ENCODE peak calls at places on chromosomes 1 and 21, in four cellular contexts. O is K562, B is GM12878, Q is HL-60. G is an unnamed sample.

GRCh38 chr21:35375115-35375514 is 326.0 kb upstream of the RUNX1 start:
- DNase-seq in B (no peak), O (no peak), Q (no peak), G (no peak)

GRCh38 chr1:168636200-168636599 is 59.8 kb downstream of the XCL1 start:
- DNase-seq in B (no peak), Q (no peak), O (no peak), G (no peak)

GRCh38 chr1:12458571-12458970 is 159.4 kb downstream of the DHRS3 start:
- DNase-seq in Q (no peak), O (no peak), B (no peak), G (no peak)

GRCh38 chr1:17973694-17974093 is 133.9 kb upstream of the IGSF21 start:
- DNase-seq in Q (no peak), O (no peak), B (no peak), G (no peak)

GRCh38 chr1:215502081-215502480 is 65.0 kb upstream of the KCTD3 start:
- DNase-seq in B (no peak), Q (no peak), O (no peak), G (no peak)

GRCh38 chr1:40532844-40533424 is 1.5 kb downstream of the ZNF684 start:
- DNase-seq in O (peak), Q (peak), B (peak), G (peak)

GRCh38 chr1:225735252-225736149 is 42.1 kb upstream of the SRP9 start:
- DNase-seq in B (no peak), Q (no peak), O (no peak), G (no peak)

GRCh38 chr21:35381743-35382310 is 332.7 kb upstream of the RUNX1 start:
- DNase-seq in Q (no peak), O (no peak), B (no peak), G (no peak)

GRCh38 chr1:225425211-225425786 is 2.5 kb downstream of the LBR start:
- DNase-seq in B (no peak), Q (peak), O (no peak), G (no peak)

GRCh38 chr1:222443566-222443965 is 104.3 kb downstream of the HHIPL2 start:
- DNase-seq in O (no peak), Q (no peak), B (no peak), G (no peak)

GRCh38 chr1:148372731-148373130 is 110.4 kb downstream of the PPIAL4G start:
- DNase-seq in Q (no peak), O (no peak), B (no peak), G (no peak)

GRCh38 chr1:174191255-174191906 is 32.1 kb downstream of the RABGAP1L start:
- DNase-seq in Q (no peak), B (no peak), O (no peak), G (no peak)

GRCh38 chr1:158706096-158706495 is 5.6 kb upstream of the OR6K2 start:
- DNase-seq in Q (no peak), O (no peak), B (no peak), G (no peak)

GRCh38 chr1:115429884-115430283 is 91.8 kb upstream of the NGF start:
- DNase-seq in Q (no peak), B (no peak), O (no peak), G (no peak)

GRCh38 chr1:234564035-234565029 is 45.6 kb downstream of the IRF2BP2 start:
- DNase-seq in O (no peak), Q (no peak), B (no peak), G (no peak)

GRCh38 chr1:206946261-206946660 is at the start of gene PIGR:
- DNase-seq in B (no peak), Q (no peak), O (no peak), G (no peak)

GRCh38 chr1:209823143-209824041 is 4.4 kb upstream of the UTP25 start:
- DNase-seq in O (peak), B (no peak), Q (peak), G (no peak)

GRCh38 chr1:203754455-203754864 is 10.5 kb upstream of the LAX1 start:
- DNase-seq in Q (no peak), O (no peak), B (peak), G (no peak)

GRCh38 chr1:67434491-67434890 is 4.3 kb upstream of the SERBP1 start:
- DNase-seq in O (no peak), B (no peak), Q (no peak), G (no peak)

GRCh38 chr1:51316764-51317120 is 13.6 kb downstream of the TTC39A start:
- DNase-seq in Q (no peak), B (no peak), O (no peak), G (no peak)

GRCh38 chr1:196527941-196528340 is 80.3 kb downstream of the KCNT2 start:
- DNase-seq in O (no peak), B (no peak), Q (no peak), G (no peak)

GRCh38 chr1:168081373-168082007 is 55.2 kb downstream of the GPR161 start:
- DNase-seq in Q (peak), B (no peak), O (no peak), G (no peak)

GRCh38 chr1:115828101-115829022 is 12.6 kb downstream of the NHLH2 start:
- DNase-seq in B (no peak), O (peak), Q (no peak), G (no peak)

GRCh38 chr1:160951443-160952128 is 3.0 kb downstream of the ITLN2 start:
- DNase-seq in B (peak), Q (peak), O (peak), G (peak)

GRCh38 chr1:147807405-147807804 is 47.0 kb upstream of the GJA5 start:
- DNase-seq in O (no peak), B (no peak), Q (no peak), G (no peak)

GRCh38 chr1:166910396-166910994 is 34.4 kb upstream of the TADA1 start:
- DNase-seq in B (peak), O (peak), Q (peak), G (peak)

GRCh38 chr21:38847556-38847955 is 41.8 kb downstream of the ETS2 start:
- DNase-seq in B (no peak), Q (no peak), O (no peak), G (no peak)

GRCh38 chr1:15346356-15347030 is 63.2 kb upstream of the EFHD2 start:
- DNase-seq in O (no peak), Q (no peak), B (no peak), G (no peak)

GRCh38 chr1:153032073-153032472 is 1.1 kb downstream of the SPRR1B start:
- DNase-seq in O (no peak), B (no peak), Q (no peak), G (no peak)

GRCh38 chr1:154459044-154459443 is 43.0 kb upstream of the TDRD10 start:
- DNase-seq in B (no peak), O (no peak), Q (no peak), G (no peak)

GRCh38 chr1:156627313-156627880 is 8.2 kb downstream of the HAPLN2 start:
- DNase-seq in Q (peak), O (peak), B (no peak), G (no peak)

GRCh38 chr1:74767490-74767889 is 34.5 kb downstream of the TYW3 start:
- DNase-seq in O (peak), B (no peak), Q (peak), G (no peak)

GRCh38 chr21:17613242-17613676 is 558 bp upstream of the BTG3 start:
- DNase-seq in Q (no peak), O (no peak), B (no peak), G (peak)

GRCh38 chr21:46154155-46154954 is 1.0 kb downstream of the FTCD start:
- DNase-seq in Q (no peak), O (no peak), B (no peak), G (no peak)

GRCh38 chr1:9653783-9654517 is 2.4 kb downstream of the PIK3CD start:
- DNase-seq in Q (peak), O (no peak), B (no peak), G (no peak)

GRCh38 chr1:230424440-230425251 is 1.5 kb downstream of the PGBD5 start:
- DNase-seq in O (no peak), Q (peak), B (no peak), G (no peak)

GRCh38 chr1:156471496-156472490 is 28.8 kb downstream of the MEF2D start:
- DNase-seq in Q (no peak), B (no peak), O (no peak), G (no peak)

DNA sequence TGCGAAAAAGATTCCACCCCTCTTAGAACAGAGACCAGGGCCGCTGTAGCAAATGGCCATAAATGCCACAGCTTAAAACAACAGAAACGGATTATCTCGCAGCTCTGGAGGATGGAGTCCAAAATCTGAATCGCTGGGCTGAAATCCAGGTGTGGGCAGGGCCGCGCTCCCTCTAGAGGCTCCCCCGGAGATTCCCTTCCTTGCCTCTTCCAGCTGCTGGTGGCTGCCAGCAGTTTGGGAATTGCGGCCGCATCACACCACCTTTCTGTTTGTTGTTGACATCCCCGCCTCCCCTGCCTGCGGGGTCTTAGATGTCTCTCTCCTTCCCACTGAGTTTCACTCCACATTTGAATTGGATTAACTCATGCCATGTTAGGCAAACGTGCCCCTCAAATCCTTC is 15.6 kb downstream of the PDE9A start:
- DNase-seq in O (no peak), B (no peak), Q (no peak), G (no peak)
- TF ChIP-seq SPI1 in O (no peak), B (no peak), Q (no peak), G (no peak)

GRCh38 chr1:25068829-25069228 is 138.8 kb upstream of the RUNX3 start:
- DNase-seq in O (peak), B (no peak), Q (no peak), G (no peak)

GRCh38 chr1:25073640-25074270 is 143.7 kb upstream of the RUNX3 start:
- DNase-seq in B (no peak), Q (no peak), O (no peak), G (no peak)

GRCh38 chr1:25074326-25074725 is 144.2 kb upstream of the RUNX3 start:
- DNase-seq in O (no peak), Q (no peak), B (no peak), G (no peak)

GRCh38 chr1:25074828-25075227 is 144.8 kb upstream of the RUNX3 start:
- DNase-seq in Q (no peak), O (no peak), B (no peak), G (no peak)

GRCh38 chr1:25072461-25072860 is 142.4 kb upstream of the RUNX3 start:
- DNase-seq in Q (no peak), O (no peak), B (no peak), G (no peak)
- TF ChIP-seq SPI1 in Q (no peak), O (no peak), B (no peak), G (no peak)

DNA sequence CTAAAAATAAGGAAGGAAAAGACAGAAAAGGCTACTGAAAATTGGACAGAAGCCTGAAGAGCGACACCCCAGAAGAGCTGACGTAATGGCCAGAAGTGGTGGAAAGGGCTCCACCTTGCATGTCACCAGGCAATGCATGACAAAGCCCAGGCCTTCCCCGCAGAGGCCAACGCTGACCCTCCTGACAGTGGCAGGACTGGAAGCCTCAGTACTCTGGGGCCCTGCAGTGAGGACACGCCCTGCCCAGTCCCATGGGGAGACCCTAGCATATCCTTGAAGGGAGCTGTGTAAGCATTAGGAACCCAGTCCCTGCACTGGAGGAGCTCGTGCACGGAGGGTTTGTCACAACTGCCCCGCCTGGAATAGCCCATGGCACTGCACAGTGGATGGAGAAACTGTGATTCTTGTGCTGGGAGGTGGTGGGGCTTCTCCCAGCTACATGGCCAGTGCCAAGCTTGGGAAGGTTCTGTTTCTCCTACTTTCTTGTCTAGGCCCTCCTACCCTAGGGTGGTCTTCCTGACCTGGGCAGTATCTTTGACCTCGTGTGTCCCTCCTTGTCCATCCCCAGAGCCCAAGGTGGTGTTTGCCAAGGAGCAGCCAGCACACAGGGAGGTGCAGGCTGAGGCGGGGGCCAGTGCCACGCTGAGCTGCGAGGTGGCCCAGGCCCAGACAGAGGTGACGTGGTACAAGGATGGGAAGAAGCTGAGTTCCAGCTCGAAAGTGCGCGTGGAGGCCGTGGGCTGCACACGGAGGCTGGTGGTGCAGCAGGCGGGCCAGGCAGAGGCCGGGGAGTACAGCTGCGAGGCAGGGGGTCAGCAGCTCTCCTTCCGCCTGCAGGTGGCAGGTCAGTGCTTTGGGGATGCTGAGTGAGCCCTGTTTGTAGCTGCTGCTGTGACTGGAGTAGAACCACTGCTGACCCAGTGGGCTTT is 60.4 kb downstream of the OBSCN start:
- DNase-seq in B (no peak), Q (no peak), O (no peak), G (no peak)
- TF ChIP-seq SPI1 in B (no peak), Q (no peak), O (no peak), G (no peak)

DNA sequence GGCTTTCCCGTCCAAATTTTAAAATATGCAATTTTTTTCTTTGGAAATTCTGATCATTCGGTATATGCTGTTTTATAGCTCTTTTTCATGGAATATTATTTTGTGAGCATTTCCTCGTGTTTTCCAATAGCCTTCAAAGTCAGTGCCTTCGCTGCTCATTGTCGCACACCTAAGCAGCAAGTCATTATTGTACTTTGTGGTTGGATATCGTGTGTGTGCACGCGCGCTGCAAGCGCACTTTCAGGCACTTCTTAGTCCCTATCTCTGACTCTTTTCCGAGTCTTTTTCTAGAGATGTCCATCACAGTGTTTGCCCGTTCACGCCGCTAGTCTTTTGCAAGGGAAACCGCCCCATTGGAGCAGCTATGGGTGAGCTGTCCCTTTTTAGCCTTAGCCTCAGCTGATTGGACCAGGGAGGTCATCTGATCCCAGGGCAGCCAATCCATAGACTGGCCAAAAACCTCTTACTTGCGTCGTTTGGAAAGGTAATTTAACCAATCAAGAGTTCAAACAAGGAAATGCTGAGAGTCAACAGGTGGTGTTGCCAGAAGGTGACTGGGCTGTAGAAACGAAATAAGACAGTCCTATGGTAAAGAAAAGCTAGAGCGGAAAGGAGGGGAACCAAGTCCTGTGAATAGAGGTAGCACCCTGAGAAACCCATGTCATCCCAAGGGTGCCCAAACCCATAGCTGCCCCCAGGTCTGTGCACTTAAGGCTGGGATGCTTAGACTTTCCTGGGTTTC is 710 bp upstream of the HYI start:
- DNase-seq in O (peak), Q (peak), B (peak), G (peak)
- TF ChIP-seq SPI1 in O (no peak), Q (no peak), B (no peak), G (no peak)

DNA sequence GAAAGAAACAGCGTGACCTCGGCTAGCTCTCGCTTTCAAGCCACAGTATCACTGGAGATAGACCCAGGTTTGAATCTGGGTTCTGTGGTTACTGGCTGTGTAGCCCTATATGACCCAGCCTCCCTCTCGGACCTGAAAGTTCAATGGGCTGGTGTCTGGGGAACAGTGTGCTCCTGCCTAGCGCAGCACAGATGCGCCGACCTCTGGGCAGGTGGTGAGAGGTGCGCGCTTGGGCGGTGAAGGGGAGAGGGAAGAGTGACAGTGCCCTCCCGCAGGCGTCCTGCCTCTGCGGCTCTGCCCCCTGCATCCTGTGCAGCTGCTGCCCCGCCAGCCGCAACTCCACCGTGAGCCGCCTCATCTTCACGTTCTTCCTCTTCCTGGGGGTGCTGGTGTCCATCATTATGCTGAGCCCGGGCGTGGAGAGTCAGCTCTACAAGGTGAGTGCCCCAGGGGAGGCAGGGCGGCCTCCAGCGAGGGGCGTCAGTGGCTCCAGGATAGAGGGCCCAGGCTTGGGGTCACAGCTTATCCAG is 10.5 kb downstream of the SERINC2 start:
- DNase-seq in B (peak), O (no peak), Q (peak), G (peak)
- TF ChIP-seq SPI1 in B (no peak), O (no peak), Q (no peak), G (no peak)

GRCh38 chr1:22709891-22710687 is 550 bp upstream of the EPHB2 start:
- DNase-seq in B (no peak), O (no peak), Q (peak), G (no peak)

GRCh38 chr1:22711591-22712501 is 1.2 kb downstream of the EPHB2 start:
- DNase-seq in O (no peak), B (no peak), Q (no peak), G (no peak)

GRCh38 chr1:22712502-22713271 is 2.0 kb downstream of the EPHB2 start:
- DNase-seq in O (no peak), Q (no peak), B (no peak), G (peak)

GRCh38 chr1:22710688-22711024 is at the start of gene EPHB2:
- DNase-seq in O (peak), Q (no peak), B (no peak), G (peak)

GRCh38 chr1:22711071-22711470 is 432 bp downstream of the EPHB2 start:
- DNase-seq in Q (no peak), O (no peak), B (no peak), G (no peak)
- TF ChIP-seq SPI1 in Q (no peak), O (no peak), B (no peak), G (no peak)

GRCh38 chr1:25137106-25137505 is 95.2 kb downstream of the SYF2 start:
- DNase-seq in O (no peak), B (no peak), Q (peak), G (no peak)

GRCh38 chr1:25134801-25135585 is 97.3 kb downstream of the SYF2 start:
- DNase-seq in O (no peak), B (no peak), Q (no peak), G (no peak)

GRCh38 chr1:25131794-25132193 is 100.5 kb downstream of the SYF2 start:
- DNase-seq in B (no peak), Q (peak), O (no peak), G (no peak)

GRCh38 chr1:25135903-25136302 is 96.4 kb downstream of the SYF2 start:
- DNase-seq in O (no peak), Q (no peak), B (no peak), G (no peak)

DNA sequence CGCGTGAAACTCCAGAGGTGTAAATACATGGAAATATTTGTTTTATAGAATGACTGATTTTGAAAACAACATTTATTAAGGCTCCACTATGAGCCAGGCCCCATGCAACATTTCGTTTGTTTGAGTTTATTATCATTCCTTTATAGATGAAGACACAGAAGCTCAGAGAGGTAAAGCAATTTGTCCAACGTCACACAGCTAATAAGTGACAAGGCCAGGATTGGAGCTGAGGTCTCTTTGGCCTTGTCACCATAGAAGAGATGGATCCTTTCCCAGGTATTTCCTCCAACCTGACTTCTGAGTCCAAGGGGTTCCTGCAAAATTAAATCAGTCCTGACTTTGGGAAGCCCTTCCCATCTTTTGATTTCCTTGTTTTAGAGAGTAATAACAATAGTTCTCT is 98.0 kb downstream of the SYF2 start:
- DNase-seq in Q (no peak), B (no peak), O (no peak), G (no peak)
- TF ChIP-seq SPI1 in Q (no peak), B (no peak), O (no peak), G (no peak)